ENCODE peak calls at places on chromosomes 13 and 19, in four cellular contexts. H is IMR-90, M is A549, A is HepG2. O is an unnamed sample.

GRCh38 chr13:111658150-111659100 is 338.0 kb downstream of the TEX29 start:
- DNase-seq in H (no peak), M (no peak), A (no peak), O (no peak)

GRCh38 chr19:16834747-16835146 is 5.5 kb downstream of the SIN3B start:
- DNase-seq in H (peak; percentile 28), M (no peak), A (no peak), O (no peak)

GRCh38 chr13:36244073-36244472 is 29.7 kb upstream of the SOHLH2 start:
- DNase-seq in H (no peak), M (no peak), A (no peak), O (no peak)

GRCh38 chr19:1773173-1773572 is 19.9 kb downstream of the ONECUT3 start:
- DNase-seq in H (no peak), M (no peak), A (no peak), O (peak; percentile 43)

GRCh38 chr19:43699506-43700367 is 16.1 kb upstream of the IRGC start:
- DNase-seq in H (peak; percentile 28), M (no peak), A (no peak), O (no peak)

GRCh38 chr19:8441725-8442544 is 2.8 kb upstream of the HNRNPM start:
- DNase-seq in H (no peak), M (no peak), A (no peak), O (no peak)

GRCh38 chr19:37077929-37078716 is at the start of gene ZNF420:
- DNase-seq in H (peak; percentile 95), M (peak; percentile 95), A (peak; percentile 92), O (peak; percentile 84)

GRCh38 chr19:10368101-10368803 is 12.1 kb downstream of the TYK2 start:
- DNase-seq in H (no peak), M (no peak), A (no peak), O (peak; percentile 17)

GRCh38 chr13:111158136-111158805 is 43.2 kb downstream of the ARHGEF7 start:
- DNase-seq in H (no peak), M (no peak), A (no peak), O (no peak)

GRCh38 chr13:103188688-103189326 is 122.6 kb upstream of the SLC10A2 start:
- DNase-seq in H (no peak), M (peak; percentile 0), A (no peak), O (no peak)

GRCh38 chr19:31772915-31773314 is 423.7 kb upstream of the TSHZ3 start:
- DNase-seq in H (no peak), M (no peak), A (no peak), O (no peak)

GRCh38 chr13:37878921-37879320 is 9.3 kb upstream of the TRPC4 start:
- DNase-seq in H (no peak), M (no peak), A (no peak), O (no peak)

GRCh38 chr19:58229255-58229639 is 533 bp downstream of the ZNF544 start:
- DNase-seq in H (peak; percentile 12), M (peak; percentile 56), A (peak; percentile 30), O (peak; percentile 61)

GRCh38 chr19:47227347-47228167 is 3.4 kb downstream of the BBC3 start:
- DNase-seq in H (peak; percentile 94), M (peak; percentile 99), A (peak; percentile 88), O (peak; percentile 97)

GRCh38 chr19:57111329-57111644 is 8.5 kb upstream of the USP29 start:
- DNase-seq in H (no peak), M (no peak), A (no peak), O (no peak)

GRCh38 chr19:2770055-2771013 is 12.7 kb downstream of the SGTA start:
- DNase-seq in H (peak; percentile 47), M (no peak), A (no peak), O (no peak)

GRCh38 chr19:17309198-17309961 is at the start of gene DDA1:
- DNase-seq in H (peak; percentile 100), M (peak; percentile 99), A (peak; percentile 99), O (peak; percentile 98)

GRCh38 chr13:98445340-98446233 is 131.3 kb downstream of the STK24 start:
- DNase-seq in H (peak; percentile 41), M (peak; percentile 51), A (peak; percentile 42), O (peak; percentile 78)

GRCh38 chr19:32165176-32165575 is 180.2 kb upstream of the ZNF507 start:
- DNase-seq in H (no peak), M (no peak), A (no peak), O (no peak)

GRCh38 chr19:1860133-1860775 is 3.1 kb downstream of the KLF16 start:
- DNase-seq in H (peak; percentile 81), M (peak; percentile 79), A (peak; percentile 92), O (no peak)

GRCh38 chr19:10315335-10316214 is at the start of gene FDX2:
- DNase-seq in H (peak; percentile 67), M (peak; percentile 76), A (peak; percentile 83), O (peak; percentile 89)

GRCh38 chr13:35917252-35917941 is 213.8 kb downstream of the DCLK1 start:
- DNase-seq in H (no peak), M (no peak), A (no peak), O (no peak)

GRCh38 chr13:59279024-59279423 is 884.7 kb downstream of the DIAPH3 start:
- DNase-seq in H (no peak), M (no peak), A (no peak), O (no peak)

GRCh38 chr13:105345116-105345515 is 1190.3 kb downstream of the EFNB2 start:
- DNase-seq in H (no peak), M (no peak), A (no peak), O (no peak)

GRCh38 chr13:20825476-20825875 is 51.7 kb upstream of the EEF1AKMT1 start:
- DNase-seq in H (peak; percentile 55), M (no peak), A (no peak), O (no peak)

GRCh38 chr19:33878912-33879810 is 82.5 kb downstream of the KCTD15 start:
- DNase-seq in H (no peak), M (no peak), A (no peak), O (no peak)

GRCh38 chr13:32031025-32031814 is at the start of gene FRY:
- DNase-seq in H (peak; percentile 58), M (peak; percentile 41), A (peak; percentile 74), O (peak; percentile 4)

DNA sequence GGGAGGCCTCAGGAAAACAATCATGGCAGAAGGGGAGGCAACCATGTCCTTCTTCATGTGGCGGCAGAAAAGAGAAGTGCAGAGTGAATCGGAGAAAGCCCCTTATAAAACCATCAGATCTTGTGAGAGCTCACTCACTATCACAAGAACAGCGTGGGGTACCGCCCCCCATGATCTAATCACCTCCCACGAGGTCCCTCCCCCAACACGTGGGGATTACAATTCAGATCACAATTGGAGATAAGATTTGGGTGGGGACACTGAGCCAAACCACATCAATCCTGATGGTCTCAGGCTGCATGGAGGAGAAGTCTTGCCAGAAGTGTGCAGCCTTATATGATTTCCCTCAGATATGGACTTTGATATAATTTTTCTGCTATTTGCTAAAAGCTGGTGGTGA is 26.1 kb downstream of the TM9SF2 start:
- DNase-seq in H (no peak), M (no peak), A (no peak), O (no peak)
- TF ChIP-seq MAZ in H (no peak), M (no peak), A (no peak), O (no peak)

GRCh38 chr19:18513868-18514267 is 8.0 kb downstream of the ELL start:
- DNase-seq in H (no peak), M (no peak), A (no peak), O (no peak)

GRCh38 chr19:18518639-18519038 is 3.2 kb downstream of the ELL start:
- DNase-seq in H (no peak), M (no peak), A (peak; percentile 75), O (no peak)

GRCh38 chr19:18515959-18516358 is 5.9 kb downstream of the ELL start:
- DNase-seq in H (no peak), M (no peak), A (no peak), O (no peak)

GRCh38 chr19:18517606-18518005 is 4.3 kb downstream of the ELL start:
- DNase-seq in H (no peak), M (no peak), A (no peak), O (no peak)

DNA sequence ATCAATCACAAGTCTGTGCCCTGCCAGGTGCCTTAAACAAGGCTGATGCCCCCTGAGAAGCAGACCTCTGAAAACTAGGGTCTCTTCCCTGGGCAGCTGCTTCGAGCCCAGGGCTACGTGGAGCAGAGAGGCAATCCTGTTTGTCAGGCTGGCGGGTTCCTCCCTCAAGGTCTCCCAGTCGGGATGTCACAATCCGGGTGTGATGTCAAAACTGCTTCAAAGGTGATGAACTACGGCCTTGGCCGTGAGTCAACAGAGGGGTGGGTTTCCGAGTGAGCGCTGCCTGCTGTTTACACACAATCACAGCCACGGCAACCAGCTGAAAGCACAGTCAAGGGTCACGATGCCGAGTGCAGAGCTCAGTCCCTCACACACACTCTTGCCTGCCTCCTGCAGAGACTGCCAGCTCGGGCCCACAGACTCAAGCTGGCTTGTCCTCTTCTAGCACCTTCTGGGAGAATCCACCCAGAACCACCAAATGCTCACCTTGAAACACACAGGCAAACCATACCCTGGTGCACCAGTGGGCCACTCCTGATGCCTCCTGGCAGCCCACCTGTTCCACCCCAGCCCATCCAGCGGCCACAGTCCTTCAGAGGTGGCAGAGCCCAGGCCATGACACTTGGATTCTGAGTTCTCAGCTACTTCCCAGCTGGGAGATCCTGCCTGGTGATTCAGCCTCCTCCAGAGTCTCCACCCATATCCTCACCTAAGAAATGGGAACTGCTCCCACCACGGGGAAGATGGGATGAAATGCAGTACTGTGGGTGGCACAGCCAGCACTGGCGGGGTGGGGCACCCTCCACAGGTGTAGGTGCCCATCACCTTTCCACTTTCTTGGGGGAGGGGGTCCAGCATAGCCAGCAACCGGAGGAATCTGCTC is 6.8 kb downstream of the ELL start:
- DNase-seq in H (peak; percentile 67), M (peak; percentile 64), A (peak; percentile 99), O (no peak)
- TF ChIP-seq MAZ in H (peak; percentile 82), M (no peak), A (peak; percentile 94), O (no peak)

GRCh38 chr13:74290324-74290773 is 156.1 kb upstream of the KLF12 start:
- DNase-seq in H (peak; percentile 79), M (peak; percentile 54), A (peak; percentile 9), O (no peak)
- TF ChIP-seq MAZ in H (no peak), M (no peak), A (no peak), O (no peak)

GRCh38 chr13:77874406-77874805 is 44.2 kb downstream of the EDNRB start:
- DNase-seq in H (peak; percentile 80), M (no peak), A (no peak), O (no peak)
- TF ChIP-seq MAZ in H (no peak), M (no peak), A (no peak), O (no peak)

DNA sequence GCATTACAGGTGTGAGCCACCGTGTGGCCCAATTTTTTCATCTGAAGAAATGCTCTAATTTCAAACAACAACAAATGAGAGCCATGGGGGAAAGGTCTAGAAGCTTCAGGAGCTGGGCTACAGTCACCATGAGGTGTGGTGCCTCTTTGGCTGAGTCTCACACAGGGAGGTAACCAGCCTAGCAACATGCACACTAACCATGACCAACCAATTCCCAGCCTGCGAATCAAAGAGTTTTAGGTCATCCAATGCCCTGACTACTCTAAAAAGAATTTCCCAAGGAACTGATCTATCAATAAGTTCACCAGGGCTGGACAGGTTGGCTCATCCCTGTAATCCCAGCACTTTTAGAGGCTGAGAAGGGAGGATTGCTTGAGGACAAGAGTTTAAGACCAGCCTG is 29.9 kb downstream of the PBX4 start:
- DNase-seq in H (peak; percentile 62), M (peak; percentile 7), A (no peak), O (no peak)
- TF ChIP-seq MAZ in H (no peak), M (no peak), A (no peak), O (no peak)

GRCh38 chr19:51480590-51480989 is 2.3 kb downstream of the CEACAM18 start:
- DNase-seq in H (no peak), M (no peak), A (peak; percentile 20), O (peak; percentile 72)
- TF ChIP-seq MAZ in H (no peak), M (no peak), A (no peak), O (peak; percentile 83)

O was measured in K562.